ENCODE peak calls at places on chromosomes 16 and 17, in four cellular contexts. Y is AG04450; P is epithelial cell of proximal tubule; W is activated CD8-positive, alpha-beta T cell treated with anti-CD3 and anti-CD28 coated beads for 36 hours. M is an unnamed sample.

GRCh38 chr17:82745524-82745923 is 6.3 kb upstream of the TBCD start:
- DNase-seq in Y (no peak), P (no peak), W (no peak), M (no peak)

GRCh38 chr17:46851029-46851741 is at the start of gene WNT9B:
- DNase-seq in Y (no peak), P (no peak), W (no peak), M (peak)

GRCh38 chr16:68707341-68708152 is 29.5 kb upstream of the CDH1 start:
- DNase-seq in Y (no peak), P (peak), W (no peak), M (peak)

GRCh38 chr17:27466748-27467375 is 10.6 kb downstream of the KSR1 start:
- DNase-seq in Y (no peak), P (no peak), W (peak), M (peak)

GRCh38 chr16:50857881-50858280 is 116.0 kb downstream of the CYLD start:
- DNase-seq in Y (no peak), P (no peak), W (no peak), M (no peak)

GRCh38 chr16:68070811-68071546 is 14.2 kb upstream of the NFATC3 start:
- DNase-seq in Y (no peak), P (no peak), W (peak), M (no peak)

GRCh38 chr17:49108318-49108717 is 24.3 kb upstream of the B4GALNT2 start:
- DNase-seq in Y (peak), P (no peak), W (no peak), M (peak)

GRCh38 chr16:81846105-81846504 is 67.0 kb downstream of the PLCG2 start:
- DNase-seq in Y (no peak), P (no peak), W (no peak), M (no peak)

GRCh38 chr17:6241996-6242395 is 171.8 kb downstream of the WSCD1 start:
- DNase-seq in Y (no peak), P (no peak), W (no peak), M (no peak)

GRCh38 chr16:57616241-57616640 is 12.2 kb upstream of the ADGRG1 start:
- DNase-seq in Y (no peak), P (no peak), W (no peak), M (peak)

GRCh38 chr17:79214459-79214858 is 139.8 kb downstream of the ENGASE start:
- DNase-seq in Y (no peak), P (no peak), W (no peak), M (no peak)

GRCh38 chr16:56932588-56933265 is 785 bp downstream of the HERPUD1 start:
- DNase-seq in Y (no peak), P (no peak), W (peak), M (peak)

GRCh38 chr16:3020247-3020603 is at the start of gene TNFRSF12A:
- DNase-seq in Y (no peak), P (no peak), W (peak), M (peak)
- TF ChIP-seq CTCF in Y (no peak), P (no peak), W (no peak), M (no peak)

GRCh38 chr17:56866076-56866475 is 32.1 kb downstream of the DGKE start:
- DNase-seq in Y (no peak), P (no peak), W (no peak), M (no peak)

GRCh38 chr17:56863974-56864373 is 30.0 kb downstream of the DGKE start:
- DNase-seq in Y (no peak), P (no peak), W (no peak), M (no peak)

GRCh38 chr17:56866496-56866895 is 32.5 kb downstream of the DGKE start:
- DNase-seq in Y (no peak), P (no peak), W (no peak), M (no peak)

DNA sequence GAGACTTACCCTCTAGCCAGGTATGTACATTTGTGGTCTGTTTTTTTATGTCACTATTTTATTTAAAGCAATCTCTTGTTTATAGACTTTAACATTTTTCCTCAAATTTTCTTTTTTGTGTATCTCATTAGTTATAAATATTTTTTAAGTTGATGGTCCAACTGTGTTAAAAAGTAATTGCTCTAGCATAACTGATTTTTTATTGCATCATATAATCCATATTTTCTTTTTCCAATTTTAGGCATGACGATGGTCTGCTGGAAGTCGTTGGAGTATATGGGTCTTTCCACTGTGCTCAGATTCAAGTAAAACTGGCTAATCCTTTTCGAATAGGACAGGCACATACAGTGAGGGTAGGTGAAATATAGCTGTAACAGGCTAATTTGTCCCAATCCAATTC is 27.9 kb downstream of the DGKE start:
- DNase-seq in Y (no peak), P (no peak), W (no peak), M (no peak)
- TF ChIP-seq CTCF in Y (no peak), P (no peak), W (no peak), M (no peak)

GRCh38 chr17:73196500-73196899 is 3.6 kb downstream of the COG1 start:
- DNase-seq in Y (no peak), P (no peak), W (no peak), M (no peak)
- TF ChIP-seq CTCF in Y (peak), P (peak), W (no peak), M (peak)

DNA sequence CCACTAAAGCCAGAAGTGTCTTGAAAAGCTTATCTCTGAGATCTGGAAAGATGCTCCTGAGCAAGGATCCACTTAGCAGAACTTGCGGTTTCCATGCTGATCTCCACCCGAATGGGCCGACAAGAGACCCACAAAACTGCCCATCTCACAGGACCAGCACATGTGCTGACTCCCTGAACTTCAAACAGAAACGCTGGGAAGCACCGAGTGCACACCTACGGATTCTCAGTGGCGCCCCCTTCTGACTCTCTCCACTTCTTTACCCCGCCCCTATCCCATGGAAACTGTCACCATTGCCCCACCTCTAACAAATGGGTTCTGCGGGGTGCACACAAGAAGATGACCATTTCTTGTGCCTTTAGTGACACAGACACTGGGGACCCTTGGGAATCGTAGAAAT is 21.4 kb downstream of the CDRT4 start:
- DNase-seq in Y (no peak), P (no peak), W (no peak), M (peak)
- TF ChIP-seq CTCF in Y (no peak), P (peak), W (no peak), M (peak)

DNA sequence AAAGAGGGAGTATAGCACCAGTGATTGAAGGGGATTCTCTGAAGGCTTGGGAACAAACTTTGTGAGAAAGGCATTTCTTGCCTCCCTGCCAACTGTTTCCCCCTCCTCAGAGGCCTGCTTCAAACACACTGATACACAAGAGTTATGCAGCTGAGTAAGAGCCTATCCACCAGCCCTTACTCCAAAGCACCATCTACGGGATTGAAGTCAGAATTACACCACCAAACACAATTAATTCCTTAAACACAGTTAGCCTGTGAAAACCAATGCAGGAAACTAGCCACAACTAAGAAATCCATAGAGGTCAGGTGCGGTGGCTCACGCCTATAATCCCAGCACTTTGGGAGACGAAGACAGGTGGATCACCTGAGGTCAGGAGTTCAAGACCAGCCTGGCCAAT is 138.3 kb downstream of the SHCBP1 start:
- DNase-seq in Y (no peak), P (no peak), W (no peak), M (no peak)
- TF ChIP-seq CTCF in Y (no peak), P (no peak), W (no peak), M (no peak)

DNA sequence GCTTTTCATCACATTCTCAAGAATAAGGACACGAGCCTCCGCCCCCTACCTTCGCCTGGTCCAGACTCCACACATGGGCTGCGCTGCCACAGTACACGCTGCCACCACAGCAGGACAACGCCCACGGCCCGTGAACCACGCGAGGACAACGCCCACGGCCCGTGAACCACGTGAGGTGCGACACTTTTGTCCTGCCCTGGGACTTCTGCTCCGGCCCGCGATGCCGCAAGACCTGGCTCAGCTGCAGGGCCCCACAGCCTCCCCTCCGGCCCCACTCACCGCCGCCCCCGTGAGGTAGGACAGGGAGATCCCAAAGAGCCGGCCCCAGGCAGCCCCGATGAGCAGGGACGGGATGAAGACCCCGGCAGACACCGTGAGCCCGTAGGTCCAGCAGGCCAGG is 5.9 kb upstream of the CCDC154 start:
- DNase-seq in Y (no peak), P (no peak), W (no peak), M (no peak)
- TF ChIP-seq CTCF in Y (no peak), P (no peak), W (no peak), M (no peak)

GRCh38 chr17:74390680-74391653 is 23.7 kb downstream of the GPR142 start:
- DNase-seq in Y (no peak), P (no peak), W (no peak), M (no peak)
- TF ChIP-seq CTCF in Y (no peak), P (no peak), W (no peak), M (no peak)

GRCh38 chr16:3674513-3675295 is 20.2 kb downstream of the DNASE1 start:
- DNase-seq in Y (no peak), P (no peak), W (no peak), M (peak)
- TF ChIP-seq CTCF in Y (no peak), P (no peak), W (no peak), M (no peak)

M was measured in osteoblast.